ENCODE peak calls at places on chromosomes 3 and 15, in four cellular contexts. One of them, this sample, is unnamed.
A peak's percentile ranks its signal among the peaks of the same experiment; 100 is the strongest.

GRCh38 chr15:36867436-36867835 is 232.9 kb downstream of the MEIS2 start:
- DNase-seq in left ventricle myocardium superior: no peak
- DNase-seq in NK-92 treated with Interleukin-12 subunit alpha and Interleukin-12 subunit beta, amount 100 ng/mL, for 24 hours: no peak
- DNase-seq in iPS DF 19.7: no peak
- DNase-seq in this sample: no peak

GRCh38 chr3:187196573-187197094 is 652 bp upstream of the RTP1 start:
- DNase-seq in left ventricle myocardium superior: no peak
- DNase-seq in NK-92 treated with Interleukin-12 subunit alpha and Interleukin-12 subunit beta, amount 100 ng/mL, for 24 hours: no peak
- DNase-seq in iPS DF 19.7: no peak
- DNase-seq in this sample: no peak

GRCh38 chr3:158522737-158523136 is 48.3 kb upstream of the MLF1 start:
- DNase-seq in left ventricle myocardium superior: no peak
- DNase-seq in NK-92 treated with Interleukin-12 subunit alpha and Interleukin-12 subunit beta, amount 100 ng/mL, for 24 hours: no peak
- DNase-seq in iPS DF 19.7: no peak
- DNase-seq in this sample: no peak

GRCh38 chr3:103440539-103441113 is 1005.8 kb downstream of the ZPLD1 start:
- DNase-seq in left ventricle myocardium superior: no peak
- DNase-seq in NK-92 treated with Interleukin-12 subunit alpha and Interleukin-12 subunit beta, amount 100 ng/mL, for 24 hours: no peak
- DNase-seq in iPS DF 19.7: no peak
- DNase-seq in this sample: no peak

GRCh38 chr15:54312528-54312927 is 334.3 kb downstream of the UNC13C start:
- DNase-seq in left ventricle myocardium superior: no peak
- DNase-seq in NK-92 treated with Interleukin-12 subunit alpha and Interleukin-12 subunit beta, amount 100 ng/mL, for 24 hours: no peak
- DNase-seq in iPS DF 19.7: no peak
- DNase-seq in this sample: no peak

GRCh38 chr3:63808633-63809032 is 10.5 kb upstream of the C3orf49 start:
- DNase-seq in left ventricle myocardium superior: no peak
- DNase-seq in NK-92 treated with Interleukin-12 subunit alpha and Interleukin-12 subunit beta, amount 100 ng/mL, for 24 hours: no peak
- DNase-seq in iPS DF 19.7: no peak
- DNase-seq in this sample: no peak

GRCh38 chr15:48112242-48112641 is 8.5 kb upstream of the SLC24A5 start:
- DNase-seq in left ventricle myocardium superior: no peak
- DNase-seq in NK-92 treated with Interleukin-12 subunit alpha and Interleukin-12 subunit beta, amount 100 ng/mL, for 24 hours: no peak
- DNase-seq in iPS DF 19.7: peak; percentile 45
- DNase-seq in this sample: no peak

GRCh38 chr3:132004571-132004970 is 30.2 kb downstream of the CPNE4 start:
- DNase-seq in left ventricle myocardium superior: no peak
- DNase-seq in NK-92 treated with Interleukin-12 subunit alpha and Interleukin-12 subunit beta, amount 100 ng/mL, for 24 hours: no peak
- DNase-seq in iPS DF 19.7: no peak
- DNase-seq in this sample: no peak

GRCh38 chr3:56869157-56869889 is 67.6 kb upstream of the ARHGEF3 start:
- DNase-seq in left ventricle myocardium superior: no peak
- DNase-seq in NK-92 treated with Interleukin-12 subunit alpha and Interleukin-12 subunit beta, amount 100 ng/mL, for 24 hours: no peak
- DNase-seq in iPS DF 19.7: no peak
- DNase-seq in this sample: no peak

GRCh38 chr15:65916664-65917406 is 47.5 kb downstream of the RAB11A start:
- DNase-seq in left ventricle myocardium superior: peak; percentile 72
- DNase-seq in NK-92 treated with Interleukin-12 subunit alpha and Interleukin-12 subunit beta, amount 100 ng/mL, for 24 hours: no peak
- DNase-seq in iPS DF 19.7: peak; percentile 67
- DNase-seq in this sample: peak; percentile 38

GRCh38 chr3:128231596-128231995 is 78.3 kb downstream of the EEFSEC start:
- DNase-seq in left ventricle myocardium superior: no peak
- DNase-seq in NK-92 treated with Interleukin-12 subunit alpha and Interleukin-12 subunit beta, amount 100 ng/mL, for 24 hours: no peak
- DNase-seq in iPS DF 19.7: no peak
- DNase-seq in this sample: no peak

GRCh38 chr3:111156506-111156905 is 84.9 kb downstream of the NECTIN3 start:
- DNase-seq in left ventricle myocardium superior: no peak
- DNase-seq in NK-92 treated with Interleukin-12 subunit alpha and Interleukin-12 subunit beta, amount 100 ng/mL, for 24 hours: no peak
- DNase-seq in iPS DF 19.7: no peak
- DNase-seq in this sample: no peak

GRCh38 chr15:70203981-70204560 is 106.4 kb upstream of the TLE3 start:
- DNase-seq in left ventricle myocardium superior: no peak
- DNase-seq in NK-92 treated with Interleukin-12 subunit alpha and Interleukin-12 subunit beta, amount 100 ng/mL, for 24 hours: no peak
- DNase-seq in iPS DF 19.7: no peak
- DNase-seq in this sample: no peak

GRCh38 chr3:65733459-65733858 is 305.3 kb downstream of the MAGI1 start:
- DNase-seq in left ventricle myocardium superior: no peak
- DNase-seq in NK-92 treated with Interleukin-12 subunit alpha and Interleukin-12 subunit beta, amount 100 ng/mL, for 24 hours: no peak
- DNase-seq in iPS DF 19.7: no peak
- DNase-seq in this sample: no peak

GRCh38 chr15:74833376-74834107 is 7.1 kb downstream of the CPLX3 start:
- DNase-seq in left ventricle myocardium superior: no peak
- DNase-seq in NK-92 treated with Interleukin-12 subunit alpha and Interleukin-12 subunit beta, amount 100 ng/mL, for 24 hours: no peak
- DNase-seq in iPS DF 19.7: no peak
- DNase-seq in this sample: no peak

GRCh38 chr15:65631503-65631902 is 9.8 kb downstream of the SLC24A1 start:
- DNase-seq in left ventricle myocardium superior: no peak
- DNase-seq in NK-92 treated with Interleukin-12 subunit alpha and Interleukin-12 subunit beta, amount 100 ng/mL, for 24 hours: no peak
- DNase-seq in iPS DF 19.7: no peak
- DNase-seq in this sample: no peak

GRCh38 chr15:65476942-65477341 is 40.5 kb downstream of the DPP8 start:
- DNase-seq in left ventricle myocardium superior: no peak
- DNase-seq in NK-92 treated with Interleukin-12 subunit alpha and Interleukin-12 subunit beta, amount 100 ng/mL, for 24 hours: no peak
- DNase-seq in iPS DF 19.7: no peak
- DNase-seq in this sample: no peak

GRCh38 chr3:113537155-113537554 is 4.8 kb downstream of the SIDT1 start:
- DNase-seq in left ventricle myocardium superior: no peak
- DNase-seq in NK-92 treated with Interleukin-12 subunit alpha and Interleukin-12 subunit beta, amount 100 ng/mL, for 24 hours: no peak
- DNase-seq in iPS DF 19.7: no peak
- DNase-seq in this sample: no peak

GRCh38 chr15:100180921-100181320 is 160.9 kb downstream of the ADAMTS17 start:
- DNase-seq in left ventricle myocardium superior: no peak
- DNase-seq in NK-92 treated with Interleukin-12 subunit alpha and Interleukin-12 subunit beta, amount 100 ng/mL, for 24 hours: no peak
- DNase-seq in iPS DF 19.7: no peak
- DNase-seq in this sample: no peak

GRCh38 chr15:92921215-92922131 is 21.3 kb downstream of the CHD2 start:
- DNase-seq in left ventricle myocardium superior: no peak
- DNase-seq in NK-92 treated with Interleukin-12 subunit alpha and Interleukin-12 subunit beta, amount 100 ng/mL, for 24 hours: no peak
- DNase-seq in iPS DF 19.7: no peak
- DNase-seq in this sample: no peak

GRCh38 chr15:53962646-53963561 is 15.3 kb upstream of the UNC13C start:
- DNase-seq in left ventricle myocardium superior: peak; percentile 32
- DNase-seq in NK-92 treated with Interleukin-12 subunit alpha and Interleukin-12 subunit beta, amount 100 ng/mL, for 24 hours: peak; percentile 1
- DNase-seq in iPS DF 19.7: no peak
- DNase-seq in this sample: no peak

GRCh38 chr3:143242101-143242500 is 122.5 kb downstream of the CHST2 start:
- DNase-seq in left ventricle myocardium superior: no peak
- DNase-seq in NK-92 treated with Interleukin-12 subunit alpha and Interleukin-12 subunit beta, amount 100 ng/mL, for 24 hours: no peak
- DNase-seq in iPS DF 19.7: no peak
- DNase-seq in this sample: no peak